ENCODE peak calls at places on chromosomes 4 and X, in six cellular contexts. C is cardiac muscle cell, Z is tibial nerve, W is lung, B is sigmoid colon, F is psoas muscle. S is an unnamed sample.

GRCh38 chr4:108367751-108368150 is 199.0 kb upstream of the LEF1 start:
- DNase-seq in W (no peak), C (no peak), B (no peak), F (no peak), Z (no peak), S (no peak)

GRCh38 chr4:110787781-110788180 is 164.9 kb upstream of the PITX2 start:
- DNase-seq in F (no peak), B (no peak), C (no peak), Z (no peak), W (no peak), S (no peak)

GRCh38 chr4:147723316-147723715 is 8.6 kb upstream of the ARHGAP10 start:
- DNase-seq in F (peak; percentile 53), C (peak; percentile 79), W (no peak), Z (no peak), B (peak; percentile 84), S (no peak)

GRCh38 chr4:10891866-10892265 is 207.3 kb upstream of the CLNK start:
- DNase-seq in W (no peak), C (no peak), Z (no peak), B (no peak), F (no peak), S (no peak)

GRCh38 chr4:109411964-109412363 is 21.7 kb upstream of the SEC24B start:
- DNase-seq in F (no peak), B (no peak), W (no peak), Z (no peak), C (peak; percentile 30), S (no peak)

GRCh38 chr4:16206848-16207247 is 19.4 kb downstream of the TAPT1 start:
- DNase-seq in C (no peak), W (no peak), Z (no peak), F (no peak), B (no peak), S (no peak)

GRCh38 chr4:71974681-71975080 is 57.1 kb upstream of the NPFFR2 start:
- DNase-seq in Z (no peak), W (no peak), C (peak; percentile 34), B (no peak), F (no peak), S (no peak)

GRCh38 chrX:127861611-127862010 is 190.6 kb downstream of the ACTRT1 start:
- DNase-seq in B (no peak), Z (no peak), C (no peak), W (no peak), F (no peak), S (no peak)

GRCh38 chrX:56733459-56734046 is 4.5 kb downstream of the NBDY start:
- DNase-seq in Z (peak; percentile 25), C (peak; percentile 51), F (no peak), W (peak; percentile 41), B (peak; percentile 71), S (peak; percentile 41)

GRCh38 chr4:5689065-5689464 is 19.3 kb downstream of the EVC2 start:
- DNase-seq in F (no peak), Z (no peak), W (no peak), B (peak; percentile 32), C (no peak), S (no peak)
- H3K9me3 ChIP-seq in F (no peaks in the 10 kb centered on the region), Z (no peaks in the 10 kb centered on the region), W (no peaks in the 10 kb centered on the region), B (no peaks in the 10 kb centered on the region), C (no peaks in the 10 kb centered on the region), S (no peaks in the 10 kb centered on the region)

GRCh38 chr4:31084806-31085416 is 364.7 kb downstream of the PCDH7 start:
- DNase-seq in F (no peak), C (no peak), B (no peak), W (no peak), Z (no peak), S (no peak)
- H3K27ac ChIP-seq in F (no peak overlapping the region), C (peak overlapping the region; percentile 87), B (no peak overlapping the region), W (no peak overlapping the region), Z (no peak overlapping the region), S (no peak overlapping the region)

GRCh38 chrX:15469613-15470012 is 23.5 kb downstream of the PIR start:
- DNase-seq in F (no peak), W (no peak), Z (no peak), C (no peak), B (no peak), S (no peak)

GRCh38 chrX:15471016-15471415 is 22.1 kb downstream of the PIR start:
- DNase-seq in W (peak; percentile 71), B (peak; percentile 69), F (peak; percentile 77), C (peak; percentile 71), Z (peak; percentile 19), S (no peak)

GRCh38 chrX:15465896-15466651 is 27.1 kb downstream of the PIR start:
- DNase-seq in B (no peak), Z (no peak), W (no peak), C (peak; percentile 44), F (no peak), S (no peak)

GRCh38 chrX:15465347-15465746 is 27.8 kb downstream of the PIR start:
- DNase-seq in Z (peak; percentile 13), W (no peak), F (no peak), C (peak; percentile 14), B (peak; percentile 70), S (no peak)

DNA sequence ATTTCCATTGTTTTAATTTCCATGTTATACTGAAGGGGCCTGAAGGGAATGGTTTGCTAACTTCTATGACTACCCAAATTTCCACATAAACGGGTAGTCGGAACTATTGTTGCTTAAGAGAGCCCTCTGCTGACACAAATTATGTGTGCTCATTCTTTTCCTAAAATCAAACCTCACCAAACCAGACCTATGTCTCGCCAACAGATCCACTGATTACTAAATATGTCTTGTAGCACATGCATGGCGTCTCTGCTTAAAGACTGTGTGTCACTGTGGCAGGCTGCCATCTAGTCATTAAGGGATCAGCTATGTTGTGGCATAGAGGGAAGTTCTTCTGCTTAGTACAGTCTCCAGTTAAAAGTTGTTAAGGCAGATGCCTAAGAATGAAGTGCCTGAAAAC is 25.1 kb downstream of the PIR start:
- DNase-seq in W (no peak), F (peak; percentile 50), B (no peak), C (peak; percentile 64), Z (no peak), S (no peak)
- TF ChIP-seq CTCF in W (peak; percentile 15), F (peak; percentile 17), B (peak; percentile 12), C (peak; percentile 45), Z (peak; percentile 69), S (peak; percentile 9)

GRCh38 chr4:19126903-19127302 is 1105.3 kb upstream of the LCORL start:
- DNase-seq in F (no peak), C (no peak), B (no peak), W (no peak), Z (no peak), S (no peak)

GRCh38 chr4:19128176-19128575 is 1106.6 kb upstream of the LCORL start:
- DNase-seq in W (no peak), F (no peak), B (no peak), Z (no peak), C (no peak), S (no peak)

GRCh38 chr4:19119904-19120303 is 1098.3 kb upstream of the LCORL start:
- DNase-seq in Z (no peak), B (no peak), F (no peak), W (no peak), C (no peak), S (no peak)

GRCh38 chr4:19123681-19124080 is 1102.1 kb upstream of the LCORL start:
- DNase-seq in B (no peak), W (no peak), F (no peak), Z (no peak), C (no peak), S (no peak)
- H3K9me3 ChIP-seq in B (no peaks in the 10 kb centered on the region), W (no peaks in the 10 kb centered on the region), F (no peaks in the 10 kb centered on the region), Z (no peaks in the 10 kb centered on the region), C (no peaks in the 10 kb centered on the region), S (no peaks in the 10 kb centered on the region)

DNA sequence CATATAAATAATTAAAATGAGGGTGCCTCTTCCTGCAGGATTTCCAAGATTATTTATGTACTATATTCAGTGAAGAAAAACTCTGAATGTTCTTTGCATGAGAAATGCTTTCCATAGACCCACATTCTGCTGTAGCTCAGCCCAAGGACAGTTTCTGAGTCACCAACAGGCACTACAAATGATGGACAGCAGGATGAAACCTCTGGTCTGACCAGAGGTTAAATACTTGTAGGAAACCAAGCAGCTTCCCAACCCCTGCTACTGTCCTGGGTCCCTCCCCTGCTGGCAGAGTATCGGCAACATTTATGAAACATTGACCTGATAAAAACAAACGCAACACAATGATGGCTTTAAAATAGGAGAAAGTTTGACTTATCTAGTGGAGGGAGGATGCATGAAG is 73.1 kb downstream of the CXXC4 start:
- DNase-seq in C (no peak), W (no peak), B (no peak), Z (no peak), F (no peak), S (no peak)
- H3K27ac ChIP-seq in C (no peak overlapping the region), W (no peak overlapping the region), B (no peak overlapping the region), Z (no peak overlapping the region), F (no peak overlapping the region), S (no peak overlapping the region)

DNA sequence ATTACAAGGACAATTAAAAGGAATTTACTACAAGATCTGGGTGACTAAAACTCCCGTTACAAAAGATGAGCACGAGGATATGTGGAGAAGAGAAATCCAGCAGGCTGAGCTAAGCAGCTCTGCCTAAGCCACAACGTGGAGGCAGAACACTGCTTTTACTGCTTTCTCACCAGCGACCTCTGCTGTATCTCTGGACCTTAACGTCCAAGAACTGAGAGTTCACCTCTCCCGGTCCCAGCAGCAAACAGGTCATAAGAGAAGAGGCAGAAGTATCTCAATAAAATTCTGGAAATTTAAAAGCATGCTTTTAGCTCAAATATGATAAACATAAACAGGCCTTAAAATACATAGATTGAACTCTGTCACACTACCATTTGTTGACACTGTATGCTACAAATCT is 81.0 kb downstream of the ADGRA3 start:
- DNase-seq in C (peak; percentile 71), W (no peak), Z (no peak), F (no peak), B (no peak), S (no peak)
- TF ChIP-seq CTCF in C (peak; percentile 62), W (no peak), Z (no peak), F (peak; percentile 44), B (no peak), S (no peak)

DNA sequence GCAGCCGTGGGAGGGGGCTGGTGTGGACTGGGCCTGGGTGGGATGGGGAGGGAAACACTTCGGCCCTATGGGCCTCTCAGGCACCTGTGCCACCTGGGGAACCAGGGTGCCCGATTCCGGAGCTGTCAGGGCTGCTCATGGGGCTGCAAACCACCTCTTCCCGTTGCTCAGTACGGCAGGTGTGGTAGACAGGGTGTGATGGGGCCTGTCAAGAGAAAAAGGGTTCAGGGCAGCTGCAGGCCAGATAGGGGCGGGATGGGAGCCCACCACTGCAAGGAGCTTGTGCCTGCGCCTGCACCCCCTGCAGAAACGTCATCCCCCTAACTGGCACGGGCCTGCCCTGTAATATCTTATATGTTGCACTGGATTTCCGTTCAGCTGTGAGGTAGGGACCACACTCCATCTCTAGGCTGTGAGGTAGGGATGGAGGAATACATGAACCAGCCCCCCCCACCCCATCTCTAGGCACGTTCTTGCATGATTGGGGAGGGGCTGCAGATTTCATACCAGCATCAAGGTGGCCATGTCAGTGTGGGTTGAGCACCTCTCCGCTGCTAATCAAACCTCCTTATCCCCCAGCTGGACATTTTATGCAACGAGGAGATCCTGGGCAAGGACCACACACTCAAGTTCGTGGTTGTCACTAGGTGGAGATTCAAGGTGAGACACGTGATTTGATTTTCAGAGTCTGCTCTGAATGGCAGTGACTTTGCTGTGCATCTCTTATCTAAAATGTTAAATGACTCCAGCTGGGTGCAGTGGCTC is 59.0 kb downstream of the PCGF3 start:
- DNase-seq in B (no peak), C (no peak), W (no peak), F (peak; percentile 26), Z (no peak), S (no peak)
- H3K9me3 ChIP-seq in B (no peaks in the 10 kb centered on the region), C (no peaks in the 10 kb centered on the region), W (peaks cover 4% of the 10 kb centered on the region), F (no peaks in the 10 kb centered on the region), Z (peaks cover 16% of the 10 kb centered on the region), S (no peaks in the 10 kb centered on the region)

S was measured in CD4-positive, alpha-beta T cell.